ENCODE peak calls at places on chromosomes 6 and 20, in nine cellular contexts. B is Daoy; C is cardiac fibroblast; S is CD8-positive, alpha-beta T cell; V is A549; N is GM20000; Y is pancreas; W is AG04450; P is HT1080. K is an unnamed sample.

GRCh38 chr20:34299925-34300806 is 3.0 kb downstream of the AHCY start:
- DNase-seq in C (peak), P (no peak), B (no peak), W (no peak), V (no peak), Y (no peak), S (no peak), N (no peak), K (no peak)

GRCh38 chr6:24824142-24824755 is 25.5 kb upstream of the ARMH2 start:
- DNase-seq in S (no peak), Y (no peak), P (no peak), C (peak), B (no peak), N (no peak), W (no peak), V (no peak), K (no peak)

GRCh38 chr6:130240232-130240631 is 17.5 kb upstream of the SAMD3 start:
- DNase-seq in V (no peak), C (peak), P (peak), S (no peak), N (no peak), B (no peak), Y (no peak), W (peak), K (peak)

GRCh38 chr6:106927531-106928398 is 46.8 kb downstream of the CD24 start:
- DNase-seq in V (peak), P (no peak), C (peak), S (no peak), Y (peak), W (no peak), N (peak), B (peak), K (no peak)

GRCh38 chr6:5997420-5998093 is 9.2 kb downstream of the NRN1 start:
- DNase-seq in P (no peak), C (no peak), V (no peak), Y (peak), N (peak), B (peak), W (no peak), S (no peak), K (no peak)

GRCh38 chr20:25273541-25274358 is 25.9 kb downstream of the PYGB start:
- DNase-seq in B (no peak), C (no peak), V (no peak), Y (peak), S (no peak), P (no peak), N (no peak), W (no peak), K (no peak)

GRCh38 chr6:163866192-163866591 is 451.7 kb downstream of the QKI start:
- DNase-seq in W (no peak), N (no peak), S (no peak), Y (no peak), B (peak), C (no peak), V (no peak), P (no peak), K (no peak)

GRCh38 chr6:169589699-169590257 is 112.1 kb downstream of the WDR27 start:
- DNase-seq in V (no peak), C (no peak), S (no peak), N (no peak), W (no peak), Y (no peak), B (peak), P (peak), K (peak)

GRCh38 chr20:15847415-15847814 is 725.8 kb downstream of the KIF16B start:
- DNase-seq in P (no peak), Y (no peak), B (no peak), C (no peak), V (no peak), N (no peak), W (no peak), S (no peak), K (no peak)

GRCh38 chr6:13278184-13278583 is 50.2 kb downstream of the TBC1D7 start:
- DNase-seq in B (no peak), S (no peak), P (peak), C (no peak), W (no peak), N (no peak), Y (no peak), V (no peak), K (no peak)

GRCh38 chr6:85496009-85496579 is 46.2 kb downstream of the NT5E start:
- DNase-seq in W (no peak), B (no peak), N (no peak), V (no peak), Y (no peak), C (no peak), P (no peak), S (no peak), K (no peak)

GRCh38 chr20:32018269-32019155 is 8.3 kb downstream of the CCM2L start:
- DNase-seq in P (peak), S (peak), W (no peak), Y (peak), C (no peak), V (peak), N (peak), B (peak), K (no peak)

GRCh38 chr6:113920663-113921267 is 50.2 kb downstream of the HDAC2 start:
- DNase-seq in N (peak), W (no peak), P (no peak), Y (no peak), V (no peak), B (no peak), S (no peak), C (no peak), K (no peak)

K was measured in foreskin keratinocyte.